ENCODE peak calls at places on chromosomes 13 and 19, in five cellular contexts. One of them, this sample, is unnamed.

GRCh38 chr19:45638930-45639729 is at the start of gene EML2:
- DNase-seq in brain pericyte: no peak
- DNase-seq in stimulated activated effector memory CD8-positive, alpha-beta T cell treated with anti-CD3 and anti-CD28 coated beads, Interleukin-12 subunit alpha, Interleukin-12 subunit beta, amount 100 ng/mL, for 72 hours: peak
- DNase-seq in stimulated activated CD4-positive, alpha-beta T cell treated with anti-CD3 and anti-CD28 coated beads, Interleukin-15, amount 100 ng/mL, for 1 hour: peak
- DNase-seq in activated naive CD4-positive, alpha-beta T cell treated with Interleukin-2 at 50 U/mL for 16 hours: peak
- DNase-seq in this sample: peak

GRCh38 chr13:50127017-50127725 is 111.9 kb downstream of the KCNRG start:
- DNase-seq in stimulated activated effector memory CD8-positive, alpha-beta T cell treated with anti-CD3 and anti-CD28 coated beads, Interleukin-12 subunit alpha, Interleukin-12 subunit beta, amount 100 ng/mL, for 72 hours: no peak
- DNase-seq in brain pericyte: no peak
- DNase-seq in activated naive CD4-positive, alpha-beta T cell treated with Interleukin-2 at 50 U/mL for 16 hours: peak
- DNase-seq in stimulated activated CD4-positive, alpha-beta T cell treated with anti-CD3 and anti-CD28 coated beads, Interleukin-15, amount 100 ng/mL, for 1 hour: peak
- DNase-seq in this sample: peak

GRCh38 chr19:13350072-13350471 is 156.2 kb downstream of the CACNA1A start:
- DNase-seq in activated naive CD4-positive, alpha-beta T cell treated with Interleukin-2 at 50 U/mL for 16 hours: no peak
- DNase-seq in stimulated activated effector memory CD8-positive, alpha-beta T cell treated with anti-CD3 and anti-CD28 coated beads, Interleukin-12 subunit alpha, Interleukin-12 subunit beta, amount 100 ng/mL, for 72 hours: no peak
- DNase-seq in brain pericyte: no peak
- DNase-seq in stimulated activated CD4-positive, alpha-beta T cell treated with anti-CD3 and anti-CD28 coated beads, Interleukin-15, amount 100 ng/mL, for 1 hour: no peak
- DNase-seq in this sample: no peak

GRCh38 chr13:110869805-110870706 is 44.8 kb downstream of the ANKRD10 start:
- DNase-seq in activated naive CD4-positive, alpha-beta T cell treated with Interleukin-2 at 50 U/mL for 16 hours: peak
- DNase-seq in brain pericyte: peak
- DNase-seq in stimulated activated CD4-positive, alpha-beta T cell treated with anti-CD3 and anti-CD28 coated beads, Interleukin-15, amount 100 ng/mL, for 1 hour: no peak
- DNase-seq in stimulated activated effector memory CD8-positive, alpha-beta T cell treated with anti-CD3 and anti-CD28 coated beads, Interleukin-12 subunit alpha, Interleukin-12 subunit beta, amount 100 ng/mL, for 72 hours: no peak
- DNase-seq in this sample: peak

GRCh38 chr13:110922506-110922905 is 7.6 kb upstream of the ANKRD10 start:
- DNase-seq in activated naive CD4-positive, alpha-beta T cell treated with Interleukin-2 at 50 U/mL for 16 hours: no peak
- DNase-seq in stimulated activated CD4-positive, alpha-beta T cell treated with anti-CD3 and anti-CD28 coated beads, Interleukin-15, amount 100 ng/mL, for 1 hour: no peak
- DNase-seq in brain pericyte: no peak
- DNase-seq in stimulated activated effector memory CD8-positive, alpha-beta T cell treated with anti-CD3 and anti-CD28 coated beads, Interleukin-12 subunit alpha, Interleukin-12 subunit beta, amount 100 ng/mL, for 72 hours: no peak
- DNase-seq in this sample: no peak

GRCh38 chr19:46785054-46785979 is 3.1 kb downstream of the SLC1A5 start:
- DNase-seq in activated naive CD4-positive, alpha-beta T cell treated with Interleukin-2 at 50 U/mL for 16 hours: peak
- DNase-seq in stimulated activated CD4-positive, alpha-beta T cell treated with anti-CD3 and anti-CD28 coated beads, Interleukin-15, amount 100 ng/mL, for 1 hour: no peak
- DNase-seq in stimulated activated effector memory CD8-positive, alpha-beta T cell treated with anti-CD3 and anti-CD28 coated beads, Interleukin-12 subunit alpha, Interleukin-12 subunit beta, amount 100 ng/mL, for 72 hours: peak
- DNase-seq in brain pericyte: no peak
- DNase-seq in this sample: no peak

GRCh38 chr13:29969286-29969685 is 118.9 kb upstream of the UBL3 start:
- DNase-seq in stimulated activated CD4-positive, alpha-beta T cell treated with anti-CD3 and anti-CD28 coated beads, Interleukin-15, amount 100 ng/mL, for 1 hour: no peak
- DNase-seq in activated naive CD4-positive, alpha-beta T cell treated with Interleukin-2 at 50 U/mL for 16 hours: no peak
- DNase-seq in stimulated activated effector memory CD8-positive, alpha-beta T cell treated with anti-CD3 and anti-CD28 coated beads, Interleukin-12 subunit alpha, Interleukin-12 subunit beta, amount 100 ng/mL, for 72 hours: no peak
- DNase-seq in brain pericyte: no peak
- DNase-seq in this sample: no peak

GRCh38 chr13:34853161-34853560 is 88.9 kb upstream of the NBEA start:
- DNase-seq in stimulated activated CD4-positive, alpha-beta T cell treated with anti-CD3 and anti-CD28 coated beads, Interleukin-15, amount 100 ng/mL, for 1 hour: no peak
- DNase-seq in activated naive CD4-positive, alpha-beta T cell treated with Interleukin-2 at 50 U/mL for 16 hours: no peak
- DNase-seq in stimulated activated effector memory CD8-positive, alpha-beta T cell treated with anti-CD3 and anti-CD28 coated beads, Interleukin-12 subunit alpha, Interleukin-12 subunit beta, amount 100 ng/mL, for 72 hours: no peak
- DNase-seq in brain pericyte: no peak
- DNase-seq in this sample: no peak

GRCh38 chr19:38411041-38411712 is 8.3 kb downstream of the FAM98C start:
- DNase-seq in brain pericyte: no peak
- DNase-seq in activated naive CD4-positive, alpha-beta T cell treated with Interleukin-2 at 50 U/mL for 16 hours: no peak
- DNase-seq in stimulated activated CD4-positive, alpha-beta T cell treated with anti-CD3 and anti-CD28 coated beads, Interleukin-15, amount 100 ng/mL, for 1 hour: no peak
- DNase-seq in stimulated activated effector memory CD8-positive, alpha-beta T cell treated with anti-CD3 and anti-CD28 coated beads, Interleukin-12 subunit alpha, Interleukin-12 subunit beta, amount 100 ng/mL, for 72 hours: no peak
- DNase-seq in this sample: no peak

This sample was measured in activated CD4-positive, alpha-beta T cell treated with anti-CD3 and anti-CD28 coated beads, Interleukin-2, amount 50 U/mL, for 48 hours.